ENCODE peak calls at places on chromosome 16, in nine cellular contexts. One of them, this sample, is unnamed.

GRCh38 chr16:324451-325334 is 27.8 kb downstream of the AXIN1 start:
- DNase-seq in A549: no peak
- DNase-seq in fibroblast of lung: no peak
- DNase-seq in pancreas: no peak
- DNase-seq in AG04449: no peak
- DNase-seq in progenitor cell of endocrine pancreas: no peak
- DNase-seq in lung: no peak
- DNase-seq in brain microvascular endothelial cell: no peak
- DNase-seq in GM13977: peak
- DNase-seq in this sample: peak

GRCh38 chr16:88978608-88979346 is 1.8 kb upstream of the CBFA2T3 start:
- DNase-seq in pancreas: peak
- DNase-seq in GM13977: peak
- DNase-seq in fibroblast of lung: no peak
- DNase-seq in lung: no peak
- DNase-seq in progenitor cell of endocrine pancreas: no peak
- DNase-seq in brain microvascular endothelial cell: no peak
- DNase-seq in A549: no peak
- DNase-seq in AG04449: no peak
- DNase-seq in this sample: peak

GRCh38 chr16:1961651-1962067 is 2.3 kb downstream of the NDUFB10 start:
- DNase-seq in AG04449: no peak
- DNase-seq in brain microvascular endothelial cell: no peak
- DNase-seq in GM13977: no peak
- DNase-seq in lung: no peak
- DNase-seq in fibroblast of lung: no peak
- DNase-seq in A549: peak
- DNase-seq in progenitor cell of endocrine pancreas: no peak
- DNase-seq in pancreas: peak
- DNase-seq in this sample: peak

GRCh38 chr16:3988824-3989223 is 108.3 kb upstream of the CREBBP start:
- DNase-seq in lung: no peak
- DNase-seq in GM13977: no peak
- DNase-seq in A549: no peak
- DNase-seq in AG04449: no peak
- DNase-seq in progenitor cell of endocrine pancreas: no peak
- DNase-seq in fibroblast of lung: no peak
- DNase-seq in pancreas: peak
- DNase-seq in brain microvascular endothelial cell: no peak
- DNase-seq in this sample: no peak

GRCh38 chr16:30458561-30459394 is 13.1 kb upstream of the SEPHS2 start:
- DNase-seq in fibroblast of lung: no peak
- DNase-seq in progenitor cell of endocrine pancreas: no peak
- DNase-seq in GM13977: peak
- DNase-seq in AG04449: no peak
- DNase-seq in A549: no peak
- DNase-seq in brain microvascular endothelial cell: no peak
- DNase-seq in pancreas: no peak
- DNase-seq in lung: peak
- DNase-seq in this sample: peak

GRCh38 chr16:81136331-81137011 is 40.3 kb upstream of the GCSH start:
- DNase-seq in lung: no peak
- DNase-seq in GM13977: no peak
- DNase-seq in fibroblast of lung: no peak
- DNase-seq in pancreas: no peak
- DNase-seq in AG04449: no peak
- DNase-seq in progenitor cell of endocrine pancreas: no peak
- DNase-seq in brain microvascular endothelial cell: no peak
- DNase-seq in A549: peak
- DNase-seq in this sample: no peak

GRCh38 chr16:71230122-71230845 is at the start of gene HYDIN:
- DNase-seq in lung: peak
- DNase-seq in pancreas: peak
- DNase-seq in GM13977: peak
- DNase-seq in progenitor cell of endocrine pancreas: peak
- DNase-seq in brain microvascular endothelial cell: peak
- DNase-seq in AG04449: no peak
- DNase-seq in A549: peak
- DNase-seq in fibroblast of lung: peak
- DNase-seq in this sample: no peak

GRCh38 chr16:71542377-71542776 is 16.2 kb downstream of the CHST4 start:
- DNase-seq in GM13977: no peak
- DNase-seq in AG04449: no peak
- DNase-seq in fibroblast of lung: no peak
- DNase-seq in pancreas: no peak
- DNase-seq in progenitor cell of endocrine pancreas: peak
- DNase-seq in lung: peak
- DNase-seq in brain microvascular endothelial cell: peak
- DNase-seq in A549: peak
- DNase-seq in this sample: peak

GRCh38 chr16:71526111-71526998 is at the start of gene CHST4:
- DNase-seq in lung: no peak
- DNase-seq in A549: peak
- DNase-seq in fibroblast of lung: peak
- DNase-seq in AG04449: no peak
- DNase-seq in pancreas: no peak
- DNase-seq in progenitor cell of endocrine pancreas: no peak
- DNase-seq in GM13977: no peak
- DNase-seq in brain microvascular endothelial cell: peak
- DNase-seq in this sample: peak

GRCh38 chr16:79534143-79534542 is 66.4 kb downstream of the MAF start:
- DNase-seq in GM13977: no peak
- DNase-seq in fibroblast of lung: no peak
- DNase-seq in lung: no peak
- DNase-seq in A549: no peak
- DNase-seq in brain microvascular endothelial cell: no peak
- DNase-seq in AG04449: no peak
- DNase-seq in progenitor cell of endocrine pancreas: no peak
- DNase-seq in pancreas: no peak
- DNase-seq in this sample: no peak

GRCh38 chr16:64952177-64952576 is 169.7 kb downstream of the CDH11 start:
- DNase-seq in lung: no peak
- DNase-seq in progenitor cell of endocrine pancreas: no peak
- DNase-seq in AG04449: peak
- DNase-seq in GM13977: no peak
- DNase-seq in fibroblast of lung: peak
- DNase-seq in A549: peak
- DNase-seq in pancreas: no peak
- DNase-seq in brain microvascular endothelial cell: peak
- DNase-seq in this sample: no peak

GRCh38 chr16:70646260-70647241 is at the start of gene IL34:
- DNase-seq in lung: no peak
- DNase-seq in GM13977: no peak
- DNase-seq in pancreas: peak
- DNase-seq in AG04449: no peak
- DNase-seq in A549: no peak
- DNase-seq in fibroblast of lung: peak
- DNase-seq in progenitor cell of endocrine pancreas: no peak
- DNase-seq in brain microvascular endothelial cell: peak
- DNase-seq in this sample: no peak

GRCh38 chr16:782766-783403 is 5.3 kb downstream of the RPUSD1 start:
- DNase-seq in AG04449: no peak
- DNase-seq in pancreas: no peak
- DNase-seq in brain microvascular endothelial cell: no peak
- DNase-seq in A549: no peak
- DNase-seq in GM13977: no peak
- DNase-seq in fibroblast of lung: no peak
- DNase-seq in lung: no peak
- DNase-seq in progenitor cell of endocrine pancreas: no peak
- DNase-seq in this sample: no peak

GRCh38 chr16:84648595-84649510 is 542 bp downstream of the KLHL36 start:
- DNase-seq in brain microvascular endothelial cell: no peak
- DNase-seq in GM13977: peak
- DNase-seq in progenitor cell of endocrine pancreas: peak
- DNase-seq in lung: peak
- DNase-seq in AG04449: no peak
- DNase-seq in A549: no peak
- DNase-seq in fibroblast of lung: no peak
- DNase-seq in pancreas: peak
- DNase-seq in this sample: peak

GRCh38 chr16:30805370-30806169 is 18.6 kb upstream of the ZNF629 start:
- DNase-seq in fibroblast of lung: peak
- DNase-seq in brain microvascular endothelial cell: peak
- DNase-seq in progenitor cell of endocrine pancreas: peak
- DNase-seq in GM13977: peak
- DNase-seq in AG04449: no peak
- DNase-seq in A549: peak
- DNase-seq in lung: peak
- DNase-seq in pancreas: peak
- DNase-seq in this sample: peak

GRCh38 chr16:10947211-10947787 is 2.9 kb downstream of the CLEC16A start:
- DNase-seq in GM13977: no peak
- DNase-seq in lung: no peak
- DNase-seq in progenitor cell of endocrine pancreas: no peak
- DNase-seq in brain microvascular endothelial cell: no peak
- DNase-seq in AG04449: no peak
- DNase-seq in fibroblast of lung: no peak
- DNase-seq in pancreas: no peak
- DNase-seq in A549: no peak
- DNase-seq in this sample: no peak

GRCh38 chr16:68319185-68319908 is 8.5 kb downstream of the PRMT7 start:
- DNase-seq in pancreas: no peak
- DNase-seq in lung: no peak
- DNase-seq in A549: no peak
- DNase-seq in GM13977: peak
- DNase-seq in progenitor cell of endocrine pancreas: no peak
- DNase-seq in fibroblast of lung: no peak
- DNase-seq in AG04449: no peak
- DNase-seq in brain microvascular endothelial cell: no peak
- DNase-seq in this sample: no peak

GRCh38 chr16:85387731-85388295 is 225.3 kb upstream of the GSE1 start:
- DNase-seq in GM13977: no peak
- DNase-seq in brain microvascular endothelial cell: no peak
- DNase-seq in fibroblast of lung: no peak
- DNase-seq in lung: no peak
- DNase-seq in progenitor cell of endocrine pancreas: no peak
- DNase-seq in pancreas: no peak
- DNase-seq in AG04449: no peak
- DNase-seq in A549: no peak
- DNase-seq in this sample: no peak

GRCh38 chr16:70407811-70408274 is 31.1 kb downstream of the ST3GAL2 start:
- DNase-seq in AG04449: no peak
- DNase-seq in progenitor cell of endocrine pancreas: no peak
- DNase-seq in fibroblast of lung: no peak
- DNase-seq in GM13977: peak
- DNase-seq in brain microvascular endothelial cell: no peak
- DNase-seq in lung: no peak
- DNase-seq in pancreas: no peak
- DNase-seq in A549: no peak
- DNase-seq in this sample: no peak

GRCh38 chr16:56643080-56643778 is 4.8 kb downstream of the MT1A start:
- DNase-seq in brain microvascular endothelial cell: no peak
- DNase-seq in lung: peak
- DNase-seq in AG04449: no peak
- DNase-seq in pancreas: peak
- DNase-seq in A549: peak
- DNase-seq in GM13977: peak
- DNase-seq in progenitor cell of endocrine pancreas: no peak
- DNase-seq in fibroblast of lung: peak
- DNase-seq in this sample: peak
- TF ChIP-seq CTCF in brain microvascular endothelial cell: peak
- TF ChIP-seq CTCF in lung: peak
- TF ChIP-seq CTCF in AG04449: peak
- TF ChIP-seq CTCF in pancreas: peak
- TF ChIP-seq CTCF in A549: peak
- TF ChIP-seq CTCF in GM13977: peak
- TF ChIP-seq CTCF in progenitor cell of endocrine pancreas: peak
- TF ChIP-seq CTCF in fibroblast of lung: no peak
- TF ChIP-seq CTCF in this sample: peak

GRCh38 chr16:21652451-21652850 is at the start of gene IGSF6:
- DNase-seq in AG04449: no peak
- DNase-seq in lung: peak
- DNase-seq in GM13977: no peak
- DNase-seq in brain microvascular endothelial cell: no peak
- DNase-seq in fibroblast of lung: no peak
- DNase-seq in A549: no peak
- DNase-seq in pancreas: no peak
- DNase-seq in progenitor cell of endocrine pancreas: no peak
- DNase-seq in this sample: no peak
- TF ChIP-seq CTCF in AG04449: no peak
- TF ChIP-seq CTCF in lung: no peak
- TF ChIP-seq CTCF in GM13977: no peak
- TF ChIP-seq CTCF in brain microvascular endothelial cell: no peak
- TF ChIP-seq CTCF in fibroblast of lung: no peak
- TF ChIP-seq CTCF in A549: no peak
- TF ChIP-seq CTCF in pancreas: no peak
- TF ChIP-seq CTCF in progenitor cell of endocrine pancreas: no peak
- TF ChIP-seq CTCF in this sample: no peak

DNA sequence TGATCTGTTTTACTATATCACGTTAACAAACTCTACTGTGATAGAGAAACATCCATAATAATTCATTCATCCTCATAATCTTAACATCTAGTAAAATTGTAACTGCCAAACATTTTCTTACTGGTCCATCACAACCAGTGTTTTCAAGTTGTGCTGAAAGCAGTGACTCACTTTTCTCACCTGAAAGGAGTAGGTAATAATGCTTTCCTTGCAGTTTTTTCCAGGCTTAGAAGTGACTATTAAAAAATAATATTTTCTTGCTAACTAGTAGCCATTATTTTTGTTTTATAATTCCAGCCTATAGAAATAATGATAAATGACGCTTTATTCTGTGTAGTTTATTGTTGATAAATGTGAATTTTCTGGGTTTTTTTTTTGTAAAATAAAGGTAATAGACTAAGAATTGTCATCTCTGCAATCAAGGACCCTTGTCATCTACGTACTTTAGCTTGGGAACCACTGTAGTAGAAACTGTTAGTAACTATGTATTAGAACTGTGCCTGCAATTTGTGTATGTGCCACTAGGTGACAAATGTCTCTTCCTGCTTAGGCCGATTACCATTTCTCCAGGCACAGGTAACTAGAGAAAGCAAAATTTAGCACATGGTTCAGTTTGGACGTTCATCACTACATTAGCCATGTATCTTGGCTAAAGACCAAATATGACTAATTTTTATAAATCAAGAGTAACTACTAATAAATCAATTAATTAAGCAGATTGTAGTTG is 409.4 kb upstream of the ERCC4 start:
- DNase-seq in fibroblast of lung: no peak
- DNase-seq in lung: no peak
- DNase-seq in brain microvascular endothelial cell: no peak
- DNase-seq in pancreas: no peak
- DNase-seq in AG04449: no peak
- DNase-seq in progenitor cell of endocrine pancreas: no peak
- DNase-seq in GM13977: no peak
- DNase-seq in A549: no peak
- DNase-seq in this sample: peak
- TF ChIP-seq CTCF in fibroblast of lung: no peak
- TF ChIP-seq CTCF in lung: no peak
- TF ChIP-seq CTCF in brain microvascular endothelial cell: peak
- TF ChIP-seq CTCF in pancreas: no peak
- TF ChIP-seq CTCF in AG04449: no peak
- TF ChIP-seq CTCF in progenitor cell of endocrine pancreas: peak
- TF ChIP-seq CTCF in GM13977: no peak
- TF ChIP-seq CTCF in A549: no peak
- TF ChIP-seq CTCF in this sample: peak

DNA sequence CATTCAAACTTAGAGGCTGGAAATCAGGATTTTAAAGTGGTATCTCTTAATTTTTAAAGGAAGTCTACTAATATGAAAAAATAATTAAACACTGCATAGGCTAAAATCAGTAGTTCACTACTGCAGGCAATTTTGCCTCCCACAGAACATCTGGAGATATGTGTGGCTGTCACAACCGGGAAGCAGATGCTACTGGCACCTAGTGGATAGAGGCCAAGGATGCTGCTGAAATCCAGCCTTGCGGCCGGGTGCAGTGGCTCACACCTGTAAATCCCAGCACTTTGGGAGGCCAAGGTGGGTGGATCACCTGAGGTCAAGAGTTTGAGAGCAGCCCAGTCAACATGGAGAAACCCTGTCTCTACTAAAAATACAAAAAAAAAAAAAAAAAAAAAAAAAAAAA is 473.9 kb downstream of the XYLT1 start:
- DNase-seq in fibroblast of lung: no peak
- DNase-seq in AG04449: no peak
- DNase-seq in progenitor cell of endocrine pancreas: no peak
- DNase-seq in lung: no peak
- DNase-seq in A549: no peak
- DNase-seq in brain microvascular endothelial cell: no peak
- DNase-seq in GM13977: no peak
- DNase-seq in pancreas: no peak
- DNase-seq in this sample: no peak
- TF ChIP-seq CTCF in fibroblast of lung: no peak
- TF ChIP-seq CTCF in AG04449: no peak
- TF ChIP-seq CTCF in progenitor cell of endocrine pancreas: no peak
- TF ChIP-seq CTCF in lung: no peak
- TF ChIP-seq CTCF in A549: no peak
- TF ChIP-seq CTCF in brain microvascular endothelial cell: no peak
- TF ChIP-seq CTCF in GM13977: no peak
- TF ChIP-seq CTCF in pancreas: no peak
- TF ChIP-seq CTCF in this sample: no peak